ENCODE peak calls at places on chromosomes 3 and 15, in six cellular contexts. O, U, J, C, I and A are unnamed samples. For H3K9me2, the result is how much of the 10 kb centered on the place peaks cover.

GRCh38 chr3:196489747-196490146 is 13.8 kb downstream of the RNF168 start:
- DNase-seq in O (no peak), U (no peak), J (no peak), C (no peak), I (no peak), A (no peak)

GRCh38 chr3:37736632-37737031 is 125.0 kb upstream of the CTDSPL start:
- DNase-seq in O (no peak), U (no peak), J (no peak), C (peak), I (no peak), A (no peak)

GRCh38 chr15:101014921-101015841 is 96.0 kb downstream of the LRRK1 start:
- DNase-seq in O (peak), U (peak), J (peak), C (peak), I (peak), A (peak)

GRCh38 chr3:138461246-138461645 is 26.8 kb downstream of the ESYT3 start:
- DNase-seq in O (peak), U (no peak), J (no peak), C (no peak), I (no peak), A (peak)

GRCh38 chr15:28955160-28955502 is 69.4 kb downstream of the APBA2 start:
- DNase-seq in O (no peak), U (no peak), J (no peak), C (peak), I (peak), A (no peak)

GRCh38 chr15:94683912-94684311 is 452.6 kb downstream of the MCTP2 start:
- DNase-seq in O (no peak), U (no peak), J (no peak), C (no peak), I (peak), A (no peak)

GRCh38 chr3:32313723-32314473 is 75.4 kb downstream of the CMTM8 start:
- DNase-seq in O (peak), U (no peak), J (peak), C (no peak), I (peak), A (peak)

GRCh38 chr15:31476411-31476810 is 149.8 kb downstream of the KLF13 start:
- DNase-seq in O (no peak), U (no peak), J (no peak), C (no peak), I (no peak), A (no peak)

GRCh38 chr15:94206463-94207167 is 24.7 kb upstream of the MCTP2 start:
- DNase-seq in O (no peak), U (no peak), J (no peak), C (no peak), I (peak), A (peak)

GRCh38 chr3:181252626-181253025 is 263.1 kb upstream of the DNAJC19 start:
- DNase-seq in O (no peak), U (no peak), J (no peak), C (no peak), I (no peak), A (no peak)

GRCh38 chr3:139764936-139765335 is 87.2 kb upstream of the NMNAT3 start:
- DNase-seq in O (no peak), U (no peak), J (no peak), C (no peak), I (peak), A (peak)

GRCh38 chr3:144358191-144358590 is 386.6 kb downstream of the DIPK2A start:
- DNase-seq in O (no peak), U (no peak), J (no peak), C (no peak), I (no peak), A (no peak)

DNA sequence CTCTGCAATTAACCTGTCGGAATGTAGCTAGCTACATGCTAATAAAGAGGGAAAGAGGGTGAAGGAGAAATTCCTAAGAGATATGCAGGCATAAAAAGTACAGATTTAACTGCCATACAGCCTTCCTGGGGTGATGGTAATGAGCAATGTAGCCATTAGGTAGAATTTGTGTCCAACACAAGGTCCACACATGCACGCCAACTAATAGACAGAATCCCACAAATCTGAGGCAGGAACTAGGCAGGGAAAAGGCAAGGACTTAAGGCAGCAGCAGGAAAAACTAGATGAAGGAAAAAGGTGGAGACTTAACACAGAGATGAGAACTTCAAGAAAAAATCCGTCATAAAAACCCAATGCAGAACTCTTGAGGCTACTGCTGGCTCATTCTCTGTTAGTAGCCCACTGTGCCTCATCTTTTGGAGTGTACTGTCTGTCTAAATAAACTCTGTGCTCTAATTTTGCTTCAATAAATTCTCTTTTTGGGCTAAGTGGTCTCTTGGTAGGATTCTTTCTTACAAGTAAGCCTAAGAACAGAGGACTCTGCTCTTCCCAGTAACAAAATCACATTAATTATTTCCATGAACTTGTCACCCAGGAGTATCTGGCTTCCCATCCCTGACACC is 81.5 kb downstream of the BTLA start:
- DNase-seq in O (no peak), U (no peak), J (no peak), C (no peak), I (no peak), A (no peak)
- H3K9me2 ChIP-seq in O (under half), U (under half), J (under half), C (under half), I (under half), A (under half)

GRCh38 chr15:43135351-43135750 is 2.0 kb downstream of the TMEM62 start:
- DNase-seq in O (no peak), U (peak), J (no peak), C (no peak), I (no peak), A (no peak)

GRCh38 chr15:43127752-43128151 is 5.6 kb upstream of the TMEM62 start:
- DNase-seq in O (peak), U (no peak), J (no peak), C (no peak), I (peak), A (no peak)

GRCh38 chr15:43134157-43134637 is 811 bp downstream of the TMEM62 start:
- DNase-seq in O (no peak), U (peak), J (no peak), C (peak), I (peak), A (peak)

GRCh38 chr15:43132830-43133428 is 457 bp upstream of the TMEM62 start:
- DNase-seq in O (no peak), U (no peak), J (no peak), C (no peak), I (no peak), A (no peak)

DNA sequence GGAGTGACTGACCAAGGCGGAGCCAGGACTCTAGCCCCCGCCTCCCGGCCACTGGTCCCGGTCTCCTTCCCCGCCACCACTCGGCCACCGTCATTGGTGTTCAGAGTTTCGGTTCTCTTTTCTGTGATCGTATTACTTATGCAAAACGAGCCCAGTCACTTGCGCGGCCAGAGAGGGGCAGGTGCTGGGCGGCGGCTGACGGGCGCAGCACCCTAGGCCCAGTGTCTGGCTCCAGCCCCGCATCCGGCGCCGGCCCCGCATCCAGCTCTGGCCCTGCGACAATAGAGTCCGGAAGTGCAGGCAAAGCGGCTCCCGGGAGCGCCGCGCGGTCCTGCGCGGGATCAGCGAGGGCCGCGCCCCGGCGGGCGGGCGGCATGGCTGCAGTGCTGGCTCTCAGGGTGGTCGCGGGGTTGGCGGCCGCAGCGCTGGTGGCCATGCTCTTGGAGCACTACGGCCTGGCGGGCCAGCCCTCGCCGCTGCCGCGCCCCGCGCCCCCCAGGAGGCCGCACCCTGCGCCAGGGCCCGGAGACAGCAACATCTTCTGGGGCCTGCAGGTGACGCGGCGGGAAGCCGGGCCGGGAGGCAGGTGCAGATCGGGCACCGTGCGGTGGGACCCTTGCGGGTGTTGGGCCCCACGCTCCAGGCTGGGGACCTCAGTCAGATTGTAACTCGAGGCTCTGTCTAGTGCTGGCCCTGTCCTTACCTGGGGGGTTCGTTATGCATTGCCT is at the start of gene TMEM62:
- DNase-seq in O (peak), U (peak), J (peak), C (peak), I (peak), A (peak)
- TF ChIP-seq EZH2 in O (no peak), U (no peak), J (no peak), C (no peak), I (no peak), A (no peak)

GRCh38 chr3:28651159-28651558 is 302.5 kb upstream of the AZI2 start:
- DNase-seq in O (no peak), U (no peak), J (no peak), C (no peak), I (no peak), A (peak)
- H2AFZ ChIP-seq in O (no peak), U (no peak), J (no peak), C (no peak), I (no peak), A (no peak)

GRCh38 chr3:58170376-58170775 is 40.4 kb downstream of the DNASE1L3 start:
- DNase-seq in O (no peak), U (no peak), J (no peak), C (no peak), I (no peak), A (no peak)

GRCh38 chr3:58168498-58168897 is 42.3 kb downstream of the DNASE1L3 start:
- DNase-seq in O (no peak), U (no peak), J (no peak), C (no peak), I (no peak), A (no peak)

GRCh38 chr3:58169371-58169770 is 41.4 kb downstream of the DNASE1L3 start:
- DNase-seq in O (no peak), U (no peak), J (no peak), C (no peak), I (no peak), A (no peak)

GRCh38 chr3:58164916-58165821 is 45.6 kb downstream of the DNASE1L3 start:
- DNase-seq in O (no peak), U (peak), J (no peak), C (no peak), I (no peak), A (no peak)

DNA sequence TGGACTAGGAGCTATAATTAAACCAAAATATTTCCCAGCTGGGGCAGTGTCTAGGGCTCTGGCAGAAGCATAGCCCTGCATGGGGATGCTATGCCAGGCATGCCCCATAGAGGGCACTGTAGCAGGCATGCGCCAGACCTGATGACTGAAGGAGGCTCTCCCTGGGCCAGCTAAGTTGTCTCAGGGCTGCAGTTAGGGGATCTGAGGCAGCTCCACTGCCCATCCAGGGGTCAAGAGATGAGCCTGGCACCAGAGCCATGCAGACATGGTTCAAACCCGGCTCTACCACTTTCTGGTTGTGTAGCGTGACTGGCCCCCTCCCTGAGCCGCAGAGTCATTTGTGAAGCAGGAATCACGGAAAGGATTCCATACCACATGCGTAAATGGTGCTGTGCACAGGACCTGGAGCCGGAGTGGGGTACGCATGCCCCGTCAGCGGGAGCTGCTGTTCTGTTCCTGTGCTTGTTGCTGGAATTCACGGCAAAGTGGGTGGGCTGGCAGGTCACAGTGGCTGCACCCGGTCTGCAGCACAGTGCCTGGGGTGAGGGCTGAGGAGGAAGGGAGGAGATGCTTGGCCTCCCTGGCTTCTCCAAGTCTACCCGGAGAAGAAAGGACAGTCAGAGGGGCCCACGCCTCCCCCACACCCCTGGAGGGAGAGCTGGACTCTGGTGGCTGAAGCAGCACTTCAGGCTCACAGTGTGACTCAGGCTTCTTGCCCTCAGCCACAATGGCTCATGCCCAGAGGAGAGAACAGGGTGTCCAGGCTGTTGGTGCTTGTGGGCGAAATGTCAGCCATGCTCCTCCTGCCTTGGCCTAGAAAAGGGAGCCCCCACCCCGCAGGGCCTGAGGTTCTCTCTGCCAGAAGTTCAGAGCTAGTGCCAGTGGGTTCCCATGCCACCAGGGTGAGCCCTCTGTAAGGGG is 43.1 kb downstream of the DNASE1L3 start:
- DNase-seq in O (peak), U (peak), J (no peak), C (peak), I (peak), A (peak)
- H3K9me2 ChIP-seq in O (under half), U (under half), J (under half), C (under half), I (under half), A (under half)

DNA sequence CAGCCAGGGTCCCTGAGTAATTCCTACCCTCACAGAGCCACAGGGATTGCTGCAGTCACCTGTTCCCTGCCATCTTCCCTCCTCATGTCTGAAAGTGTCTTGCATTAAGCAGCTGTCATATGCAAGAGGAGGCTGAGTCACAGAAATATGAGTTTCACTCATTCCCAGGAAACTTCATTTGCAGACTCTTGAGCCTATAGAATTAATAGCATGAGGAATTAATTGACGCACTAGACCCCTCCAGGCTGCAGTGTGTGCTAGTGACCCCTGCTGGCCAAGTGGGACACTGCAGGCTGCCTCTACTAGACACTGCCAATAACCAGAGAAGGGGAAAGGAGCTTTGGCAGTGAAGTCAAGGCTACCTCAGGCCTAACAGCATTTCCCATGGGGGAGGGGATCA is 50.6 kb upstream of the SLC6A1 start:
- DNase-seq in O (no peak), U (peak), J (no peak), C (no peak), I (peak), A (peak)
- TF ChIP-seq EZH2 in O (no peak), U (no peak), J (no peak), C (no peak), I (no peak), A (no peak)

DNA sequence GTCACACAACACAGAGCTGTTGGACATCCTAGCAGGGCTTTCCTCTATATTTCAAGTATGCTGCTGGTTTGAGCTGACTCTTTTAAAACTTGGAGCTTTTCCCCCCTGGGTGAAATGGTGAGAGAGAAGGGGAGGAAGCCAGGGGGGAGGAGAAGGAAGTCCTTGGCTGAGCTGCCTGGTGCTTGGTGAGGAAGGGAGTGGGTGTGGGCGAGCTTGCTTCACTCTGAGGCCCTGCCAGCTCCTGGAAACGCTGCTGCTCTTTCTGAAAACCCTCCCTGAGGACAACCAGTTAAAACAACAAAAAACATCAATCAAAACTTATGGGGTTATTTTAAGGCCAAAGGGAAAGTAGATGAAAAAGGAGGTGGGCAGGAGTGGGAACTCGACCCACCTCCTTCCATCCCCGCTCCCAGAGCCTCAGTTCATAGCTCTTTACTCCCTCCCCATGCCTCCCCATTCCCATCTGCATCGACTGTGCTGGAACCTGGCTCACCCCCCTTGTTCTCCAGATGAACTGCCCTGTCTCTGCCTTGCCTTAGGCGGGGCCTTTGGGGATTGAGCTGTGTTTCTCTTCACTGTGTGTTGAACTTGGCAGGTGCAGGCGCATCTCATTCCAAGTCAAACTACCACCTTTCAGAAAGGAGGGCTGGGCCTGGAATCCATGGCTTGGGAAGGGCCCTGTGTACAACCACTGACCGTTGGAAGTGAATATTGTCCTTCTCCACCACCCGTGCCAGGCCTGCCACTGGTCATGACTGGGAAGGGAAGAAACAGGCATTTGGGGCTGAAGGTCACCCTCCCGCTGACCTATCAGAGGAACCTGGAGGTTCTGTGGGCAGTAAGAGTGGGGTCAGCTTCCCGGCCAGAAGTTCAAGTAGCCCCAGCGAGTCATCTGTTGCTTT is 166.2 kb downstream of the ZNF621 start:
- DNase-seq in O (no peak), U (no peak), J (no peak), C (no peak), I (no peak), A (no peak)
- H2AFZ ChIP-seq in O (no peak), U (peak), J (no peak), C (no peak), I (no peak), A (no peak)

GRCh38 chr15:50096158-50096821 is 22.7 kb downstream of the ATP8B4 start:
- DNase-seq in O (no peak), U (no peak), J (no peak), C (no peak), I (no peak), A (no peak)
- H3K9me2 ChIP-seq in O (under half), U (under half), J (under half), C (under half), I (under half), A (under half)